ENCODE peak calls at places on chromosomes 6 and 20, in four cellular contexts. D is GM12878, Y is HCT116, M is SK-N-SH. I is an unnamed sample.

GRCh38 chr6:9834233-9834632 is 580.6 kb downstream of the TFAP2A start:
- DNase-seq in Y (no peak), M (no peak), D (no peak), I (no peak)

GRCh38 chr6:137389150-137389664 is 105.0 kb downstream of the OLIG3 start:
- DNase-seq in D (peak; percentile 51), Y (no peak), M (no peak), I (no peak)

GRCh38 chr20:43542674-43543073 is 16.2 kb upstream of the SGK2 start:
- DNase-seq in Y (no peak), D (no peak), M (no peak), I (no peak)

GRCh38 chr6:29752451-29753308 is 29.4 kb downstream of the HLA-F start:
- DNase-seq in M (peak; percentile 77), D (peak; percentile 54), Y (peak; percentile 90), I (peak; percentile 81)

GRCh38 chr6:143333081-143333480 is 117.4 kb downstream of the ADAT2 start:
- DNase-seq in Y (no peak), D (no peak), M (no peak), I (no peak)

GRCh38 chr6:75524322-75524972 is 30.8 kb upstream of the FILIP1 start:
- DNase-seq in M (no peak), D (no peak), Y (peak; percentile 10), I (no peak)

GRCh38 chr6:111925296-111925695 is 52.0 kb upstream of the FYN start:
- DNase-seq in Y (no peak), D (no peak), M (no peak), I (no peak)

GRCh38 chr6:108187519-108187918 is 21.7 kb downstream of the NR2E1 start:
- DNase-seq in Y (no peak), D (no peak), M (no peak), I (no peak)

DNA sequence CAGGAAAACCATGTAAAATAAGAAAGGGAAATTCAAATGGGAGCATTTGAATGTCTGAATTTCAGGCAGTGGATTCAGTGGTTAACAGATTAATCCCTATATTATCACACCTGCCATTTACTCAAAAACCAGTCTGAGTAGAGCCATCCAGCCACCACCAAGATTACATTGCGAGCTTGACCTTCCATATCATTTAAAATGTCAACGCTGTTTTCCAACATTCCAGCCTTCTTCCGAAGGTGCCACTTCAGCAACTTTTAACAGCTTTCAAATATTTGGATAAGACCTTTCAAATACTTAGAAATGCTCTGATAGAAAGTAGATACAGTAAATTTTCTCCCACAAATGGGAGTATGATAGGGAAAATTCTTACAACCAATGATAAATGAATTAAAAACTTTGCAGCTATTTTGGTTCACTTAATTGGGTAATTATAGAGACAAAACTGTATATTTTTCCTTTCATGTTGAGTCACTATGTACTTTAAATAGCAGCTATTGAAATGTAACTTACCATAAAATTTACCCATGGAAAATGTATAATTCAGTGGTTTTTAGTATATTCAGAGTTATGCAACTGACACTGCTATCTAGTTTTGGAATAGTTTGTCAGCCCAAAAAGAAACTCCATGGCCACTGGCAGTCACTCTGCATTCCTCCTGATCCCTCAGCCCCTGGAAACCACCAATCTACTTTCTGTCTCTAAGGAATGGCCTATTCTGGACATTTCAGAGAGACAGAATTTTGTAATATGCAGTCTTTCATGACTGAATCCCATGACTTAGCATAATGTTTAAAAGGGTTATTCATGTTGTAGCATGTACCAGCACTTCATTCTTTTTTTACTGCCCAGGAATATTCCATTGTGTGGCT is 21.6 kb downstream of the EZR start:
- DNase-seq in M (no peak), Y (no peak), D (no peak), I (no peak)
- H3K4me1 ChIP-seq in M (peaks cover 32% of the 10 kb centered on the region), Y (peaks cover 100% of the 10 kb centered on the region), D (peaks cover 64% of the 10 kb centered on the region), I (peaks cover 2% of the 10 kb centered on the region)

DNA sequence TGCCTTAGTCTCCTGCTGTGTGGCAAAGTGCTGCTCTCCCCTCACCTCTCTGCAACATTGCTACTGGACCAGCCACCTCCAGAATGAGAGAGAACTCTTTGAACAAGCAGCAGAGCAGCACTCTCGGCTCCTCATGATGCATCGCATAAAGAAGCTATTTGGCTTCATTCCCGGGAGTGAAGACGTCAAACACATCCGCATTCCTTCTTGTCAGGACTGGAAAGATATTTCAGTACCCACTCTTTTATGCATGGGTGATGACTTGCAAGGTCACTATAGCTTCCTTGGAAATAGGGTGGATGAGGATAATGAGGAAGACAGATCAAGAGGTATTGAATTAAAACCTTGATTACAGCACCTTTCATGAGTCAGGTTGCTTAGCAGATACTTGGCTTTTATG is 4.3 kb downstream of the CALHM4 start:
- DNase-seq in Y (peak; percentile 66), D (no peak), M (no peak), I (no peak)
- TF ChIP-seq YY1 in Y (no peak), D (no peak), M (no peak), I (no peak)

DNA sequence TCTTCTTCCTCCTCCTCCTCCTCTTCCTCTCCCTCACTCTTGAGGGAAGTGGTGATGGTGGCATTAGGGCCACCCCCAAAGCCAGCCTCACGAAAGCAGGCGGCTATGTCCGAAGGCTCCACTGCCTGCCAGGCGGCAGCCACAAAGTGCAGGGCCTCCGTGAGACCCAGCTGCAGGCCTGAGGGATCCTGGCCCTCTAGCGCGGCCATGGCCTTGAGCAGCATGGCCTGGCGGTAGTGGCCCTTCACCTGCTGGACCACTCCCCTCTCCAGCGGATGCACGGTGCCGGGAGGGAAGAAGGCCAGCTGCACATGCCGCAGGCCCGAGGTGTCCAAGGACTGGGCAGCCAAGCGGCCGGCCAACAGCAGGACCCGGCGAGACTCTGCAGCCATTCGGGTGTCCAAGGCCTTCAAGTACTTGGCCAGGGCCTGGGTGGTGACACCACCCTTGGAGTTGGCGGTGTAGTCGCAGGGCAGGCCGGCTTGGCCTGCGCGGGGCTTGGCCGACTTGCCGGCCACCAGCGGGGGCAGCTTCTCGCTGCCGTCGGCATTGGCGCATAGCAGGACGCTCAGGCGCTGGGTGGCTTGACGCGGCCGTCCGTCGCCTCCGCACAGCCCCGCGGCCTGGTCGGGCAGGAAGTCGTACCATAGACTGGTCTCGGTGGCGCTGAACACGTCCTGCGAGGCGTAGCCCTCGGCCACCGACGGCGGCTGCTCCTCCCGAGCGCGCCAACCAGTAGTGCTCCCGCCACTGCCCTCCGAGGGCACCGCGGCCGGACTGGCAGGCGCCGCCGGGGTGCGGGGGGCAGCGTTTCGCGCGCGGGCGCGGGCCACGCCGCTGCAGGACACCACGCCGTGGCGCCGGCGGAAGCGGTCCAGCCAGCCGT is 1.1 kb downstream of the CENPB start:
- DNase-seq in D (no peak), Y (no peak), M (peak; percentile 64), I (no peak)
- H3K4me1 ChIP-seq in D (peaks cover 17% of the 10 kb centered on the region), Y (peaks cover 47% of the 10 kb centered on the region), M (peaks cover 33% of the 10 kb centered on the region), I (peaks cover 10% of the 10 kb centered on the region)

DNA sequence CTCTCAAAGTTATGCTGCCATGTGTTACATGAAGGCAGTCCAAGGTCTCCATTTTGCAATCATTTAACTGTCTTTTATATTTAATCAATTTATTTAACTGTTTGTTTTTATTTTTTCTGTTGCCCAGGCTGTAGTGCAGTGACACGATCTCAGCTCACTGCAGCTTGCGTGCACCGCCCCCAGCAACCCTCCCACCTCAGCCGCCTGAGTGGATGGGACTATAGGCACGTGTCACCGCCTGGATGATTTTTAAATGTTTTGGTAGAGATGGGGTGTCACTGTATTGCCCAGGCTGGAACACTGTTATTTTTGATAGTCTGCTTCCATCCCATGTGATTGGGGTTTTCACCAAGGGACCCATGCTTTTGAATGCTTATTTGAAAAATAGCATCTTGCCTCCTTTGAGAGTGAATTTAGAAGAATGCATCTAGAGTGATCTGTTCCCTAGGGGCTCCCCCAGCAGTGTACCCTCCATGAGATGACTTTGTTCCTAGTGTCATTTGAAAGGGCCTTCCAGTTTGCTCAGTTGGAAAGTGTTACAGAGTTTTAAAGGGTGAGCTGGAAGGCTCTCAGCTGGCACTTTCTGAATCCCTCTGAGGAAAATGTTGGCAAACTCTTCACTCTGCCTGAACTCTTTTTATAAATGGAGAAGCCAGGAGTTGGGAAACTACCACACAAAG is 143.3 kb downstream of the JARID2 start:
- DNase-seq in D (no peak), M (no peak), Y (no peak), I (no peak)
- TF ChIP-seq YY1 in D (no peak), M (no peak), Y (no peak), I (no peak)

GRCh38 chr20:20000223-20000968 is 16.8 kb upstream of the NAA20 start:
- DNase-seq in M (no peak), D (no peak), Y (no peak), I (no peak)

GRCh38 chr20:20005381-20005780 is 11.8 kb upstream of the NAA20 start:
- DNase-seq in Y (no peak), M (no peak), D (no peak), I (no peak)

GRCh38 chr20:20002101-20002998 is 14.8 kb upstream of the NAA20 start:
- DNase-seq in D (no peak), M (no peak), Y (no peak), I (no peak)

GRCh38 chr20:19998990-19999705 is 18.0 kb upstream of the NAA20 start:
- DNase-seq in M (no peak), Y (no peak), D (no peak), I (no peak)

DNA sequence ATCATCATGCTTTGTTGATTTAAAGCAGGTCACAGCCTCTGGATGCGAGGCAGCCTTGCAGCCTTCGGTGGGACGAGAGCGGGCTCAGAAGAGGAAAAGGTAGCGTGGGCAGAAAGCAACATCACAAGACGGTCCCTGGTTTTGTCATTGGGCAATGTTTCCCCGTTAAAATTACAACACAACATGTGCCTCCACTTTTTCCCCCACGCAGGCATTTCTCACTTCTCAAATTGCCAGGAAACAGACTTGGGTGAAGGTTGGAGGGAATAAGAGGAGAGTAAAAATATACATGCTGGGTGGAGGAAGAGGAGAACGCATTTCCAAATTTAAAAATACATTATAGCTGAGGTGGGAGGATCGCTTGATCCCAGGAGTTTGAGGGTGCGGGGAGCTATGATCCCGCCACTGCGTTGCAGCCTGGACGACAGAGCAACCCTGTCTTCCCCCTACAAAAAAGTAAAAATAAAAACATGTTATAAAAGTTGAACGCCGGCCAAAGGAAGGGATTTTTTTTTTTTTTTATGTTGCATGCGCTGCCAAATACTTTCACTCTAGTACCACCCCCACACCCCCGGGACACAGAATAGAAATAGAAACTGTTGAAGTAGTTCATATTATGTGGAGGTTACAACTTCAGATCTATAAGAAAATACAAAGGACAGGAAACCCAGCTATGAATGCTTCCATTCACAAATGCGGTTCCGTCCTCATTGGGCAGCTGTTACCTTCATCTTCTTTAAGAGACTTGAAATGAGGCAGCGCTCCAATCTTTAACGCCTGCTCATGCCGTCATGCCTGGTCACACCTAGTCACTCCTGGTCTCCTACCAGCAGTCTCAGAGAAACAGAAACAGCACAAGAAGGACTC is 13.8 kb upstream of the NAA20 start:
- DNase-seq in D (no peak), M (no peak), Y (no peak), I (no peak)
- H3K4me1 ChIP-seq in D (peaks cover 5% of the 10 kb centered on the region), M (peaks cover 6% of the 10 kb centered on the region), Y (peaks cover 10% of the 10 kb centered on the region), I (no peaks in the 10 kb centered on the region)